ENCODE peak calls at places on chromosomes 7 and 10, in nine cellular contexts. M is mammary epithelial cell, D is GM23248, U is HCT116, T is fibroblast of lung, Z is caudate nucleus, W is adrenal gland, I is brain microvascular endothelial cell, K is Panc1. X is an unnamed sample.

GRCh38 chr7:51246258-51247245 is 70.1 kb downstream of the COBL start:
- DNase-seq in M (no peak), D (no peak), U (no peak), T (no peak), Z (peak; percentile 60), W (peak; percentile 37), I (no peak), K (no peak), X (no peak)

GRCh38 chr7:26444554-26444953 is 152.9 kb downstream of the SNX10 start:
- DNase-seq in M (no peak), D (no peak), U (no peak), T (no peak), Z (no peak), W (no peak), I (no peak), K (no peak), X (no peak)

GRCh38 chr7:142774826-142775225 is 4.1 kb downstream of the PRSS2 start:
- DNase-seq in M (no peak), D (peak; percentile 37), U (no peak), T (no peak), Z (no peak), W (no peak), I (no peak), K (no peak), X (no peak)

GRCh38 chr10:101016814-101017213 is 14.1 kb downstream of the PDZD7 start:
- DNase-seq in M (no peak), D (no peak), U (no peak), T (no peak), Z (no peak), W (no peak), I (no peak), K (no peak), X (no peak)

GRCh38 chr10:86162696-86163400 is 203.7 kb downstream of the GRID1 start:
- DNase-seq in M (no peak), D (no peak), U (no peak), T (no peak), Z (no peak), W (no peak), I (no peak), K (no peak), X (no peak)

GRCh38 chr10:482036-482435 is 207.4 kb downstream of the DIP2C start:
- DNase-seq in M (no peak), D (no peak), U (no peak), T (no peak), Z (no peak), W (no peak), I (no peak), K (no peak), X (no peak)

GRCh38 chr7:21722371-21722770 is 179.5 kb downstream of the DNAH11 start:
- DNase-seq in M (no peak), D (peak; percentile 1), U (no peak), T (no peak), Z (no peak), W (no peak), I (peak; percentile 6), K (no peak), X (no peak)

GRCh38 chr7:36943591-36944430 is 219.5 kb upstream of the AOAH start:
- DNase-seq in M (no peak), D (no peak), U (no peak), T (no peak), Z (no peak), W (no peak), I (no peak), K (no peak), X (no peak)

GRCh38 chr7:154913645-154914579 is 89.0 kb downstream of the PAXIP1 start:
- DNase-seq in M (peak; percentile 60), D (peak; percentile 76), U (peak; percentile 53), T (peak; percentile 66), Z (peak; percentile 63), W (peak; percentile 92), I (peak; percentile 70), K (peak; percentile 57), X (peak; percentile 97)

GRCh38 chr10:4057021-4057420 is 272.0 kb upstream of the KLF6 start:
- DNase-seq in M (no peak), D (no peak), U (no peak), T (no peak), Z (no peak), W (no peak), I (no peak), K (no peak), X (no peak)

GRCh38 chr7:77320161-77320560 is 96.0 kb downstream of the GSAP start:
- DNase-seq in M (no peak), D (no peak), U (no peak), T (no peak), Z (no peak), W (no peak), I (no peak), K (no peak), X (no peak)

GRCh38 chr10:65675236-65675635 is 1250.6 kb upstream of the LRRTM3 start:
- DNase-seq in M (no peak), D (no peak), U (no peak), T (no peak), Z (no peak), W (no peak), I (no peak), K (no peak), X (no peak)

GRCh38 chr10:4242561-4243035 is 457.6 kb upstream of the KLF6 start:
- DNase-seq in M (peak; percentile 65), D (peak; percentile 81), U (peak; percentile 52), T (peak; percentile 90), Z (no peak), W (no peak), I (peak; percentile 91), K (peak; percentile 60), X (no peak)

GRCh38 chr10:124870854-124871425 is 69.3 kb downstream of the ABRAXAS2 start:
- DNase-seq in M (no peak), D (no peak), U (no peak), T (no peak), Z (no peak), W (no peak), I (no peak), K (no peak), X (no peak)

GRCh38 chr10:95281206-95281605 is 9.6 kb downstream of the PDLIM1 start:
- DNase-seq in M (no peak), D (no peak), U (no peak), T (no peak), Z (no peak), W (no peak), I (no peak), K (no peak), X (no peak)

GRCh38 chr7:5854738-5855137 is 25.9 kb upstream of the OCM start:
- DNase-seq in M (no peak), D (no peak), U (no peak), T (no peak), Z (no peak), W (no peak), I (no peak), K (no peak), X (no peak)

GRCh38 chr10:27542324-27542723 is 38.2 kb downstream of the RAB18 start:
- DNase-seq in M (no peak), D (no peak), U (no peak), T (no peak), Z (no peak), W (no peak), I (no peak), K (no peak), X (no peak)

GRCh38 chr10:59894114-59894513 is 12.2 kb downstream of the CCDC6 start:
- DNase-seq in M (peak; percentile 85), D (peak; percentile 95), U (no peak), T (peak; percentile 85), Z (no peak), W (peak; percentile 85), I (peak; percentile 42), K (no peak), X (peak; percentile 94)
- H3K27ac ChIP-seq in M (peak overlapping the region; percentile 34), D (peak overlapping the region; percentile 50), U (no peak overlapping the region), T (no peak overlapping the region), Z (no peak overlapping the region), W (no peak overlapping the region), I (no peak overlapping the region), K (no peak overlapping the region), X (peak overlapping the region; percentile 46)

GRCh38 chr10:35037104-35037503 is 53.0 kb downstream of the CUL2 start:
- DNase-seq in M (no peak), D (no peak), U (no peak), T (no peak), Z (no peak), W (no peak), I (no peak), K (no peak), X (no peak)

GRCh38 chr10:35042783-35043182 is 47.4 kb downstream of the CUL2 start:
- DNase-seq in M (peak; percentile 6), D (peak; percentile 11), U (no peak), T (no peak), Z (no peak), W (no peak), I (no peak), K (no peak), X (no peak)

GRCh38 chr10:35043796-35044344 is 46.3 kb downstream of the CUL2 start:
- DNase-seq in M (no peak), D (peak; percentile 35), U (no peak), T (peak; percentile 26), Z (no peak), W (no peak), I (no peak), K (no peak), X (peak; percentile 76)

GRCh38 chr10:35040761-35041501 is 49.2 kb downstream of the CUL2 start:
- DNase-seq in M (peak; percentile 46), D (peak; percentile 75), U (peak; percentile 75), T (peak; percentile 53), Z (no peak), W (no peak), I (peak; percentile 20), K (no peak), X (peak; percentile 56)

GRCh38 chr10:35041502-35041879 is 48.6 kb downstream of the CUL2 start:
- DNase-seq in M (peak; percentile 33), D (peak; percentile 40), U (peak; percentile 41), T (no peak), Z (no peak), W (peak; percentile 26), I (peak; percentile 5), K (no peak), X (no peak)
- H3K27ac ChIP-seq in M (no peak overlapping the region), D (peak overlapping the region; percentile 78), U (peak overlapping the region; percentile 81), T (no peak overlapping the region), Z (no peak overlapping the region), W (no peak overlapping the region), I (peak overlapping the region; percentile 20), K (no peak overlapping the region), X (peak overlapping the region; percentile 44)

GRCh38 chr10:47402681-47403301 is 18.7 kb upstream of the ZNF488 start:
- DNase-seq in M (peak; percentile 50), D (peak; percentile 82), U (peak; percentile 73), T (peak; percentile 87), Z (no peak), W (peak; percentile 86), I (peak; percentile 81), K (no peak), X (peak; percentile 91)
- H3K27ac ChIP-seq in M (peak overlapping the region; percentile 9), D (no peak overlapping the region), U (peak overlapping the region; percentile 89), T (peak overlapping the region; percentile 67), Z (no peak overlapping the region), W (no peak overlapping the region), I (peak overlapping the region; percentile 38), K (peak overlapping the region; percentile 75), X (peak overlapping the region; percentile 46)

DNA sequence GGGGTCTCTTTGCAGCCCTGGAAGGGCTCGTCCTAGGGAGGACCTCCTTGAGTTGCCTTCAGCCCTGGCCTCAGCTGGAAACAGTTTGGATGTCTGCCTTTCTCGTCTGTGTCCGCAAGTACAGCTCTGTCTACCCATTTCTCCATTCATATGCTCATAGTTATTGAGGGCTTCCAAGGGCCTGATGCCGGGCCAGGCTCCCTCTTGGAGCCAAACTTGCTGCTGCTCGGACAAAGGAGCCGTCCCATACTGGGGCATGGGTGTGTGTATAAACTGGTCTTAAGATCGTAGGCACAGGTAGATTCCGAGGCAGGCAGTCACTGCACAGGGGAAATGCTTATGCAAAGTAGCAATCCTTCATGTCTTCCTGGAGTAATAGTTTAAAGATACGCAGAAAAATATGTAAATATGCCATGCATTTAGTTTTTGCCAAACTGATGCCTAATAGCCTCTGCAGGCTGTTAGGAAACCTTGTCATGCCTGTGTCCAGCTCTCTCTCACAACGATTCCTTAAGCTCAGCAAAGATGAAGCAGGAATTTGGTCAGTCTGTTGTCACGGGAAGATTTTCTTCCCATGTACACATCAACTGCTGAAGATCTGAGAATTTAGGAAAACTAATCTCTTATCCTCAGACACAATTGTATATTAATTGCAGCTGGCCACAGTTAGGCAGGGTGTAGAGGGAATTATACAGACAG is 116.9 kb upstream of the BTBD16 start:
- DNase-seq in M (no peak), D (no peak), U (no peak), T (no peak), Z (no peak), W (no peak), I (no peak), K (no peak), X (peak; percentile 80)
- H3K27ac ChIP-seq in M (no peak overlapping the region), D (peak overlapping the region; percentile 66), U (no peak overlapping the region), T (peak overlapping the region; percentile 61), Z (no peak overlapping the region), W (no peak overlapping the region), I (peak overlapping the region; percentile 37), K (no peak overlapping the region), X (peak overlapping the region; percentile 91)